ENCODE peak calls at places on chromosomes 5 and 9, in ten cellular contexts. One of them, this sample, is unnamed.

GRCh38 chr5:150508828-150509227 is 897 bp downstream of the NDST1 start:
- DNase-seq in tibial artery: no peak
- DNase-seq in GM06990: no peak
- DNase-seq in CD4-positive, alpha-beta memory T cell: no peak
- DNase-seq in HL-60: no peak
- DNase-seq in NCI-H2081 treated with DMSO at 0.1 percent for 48 hours: no peak
- DNase-seq in pulmonary artery endothelial cell: no peak
- DNase-seq in stimulated activated CD8-positive, alpha-beta memory T cell treated with anti-CD3 and anti-CD28 coated beads, Interleukin-15, amount 100 ng/mL, for 1 hour: no peak
- DNase-seq in cardiac fibroblast: no peak
- DNase-seq in activated gamma-delta T cell treated with Interleukin-2 at 50 U/mL for 16 hours: no peak
- DNase-seq in this sample: no peak

GRCh38 chr9:137352511-137353222 is 50.6 kb upstream of the NRARP start:
- DNase-seq in GM06990: no peak
- DNase-seq in HL-60: no peak
- DNase-seq in tibial artery: no peak
- DNase-seq in activated gamma-delta T cell treated with Interleukin-2 at 50 U/mL for 16 hours: no peak
- DNase-seq in CD4-positive, alpha-beta memory T cell: no peak
- DNase-seq in stimulated activated CD8-positive, alpha-beta memory T cell treated with anti-CD3 and anti-CD28 coated beads, Interleukin-15, amount 100 ng/mL, for 1 hour: no peak
- DNase-seq in pulmonary artery endothelial cell: no peak
- DNase-seq in NCI-H2081 treated with DMSO at 0.1 percent for 48 hours: no peak
- DNase-seq in cardiac fibroblast: no peak
- DNase-seq in this sample: no peak

GRCh38 chr5:158942217-158942616 is 157.5 kb downstream of the EBF1 start:
- DNase-seq in tibial artery: no peak
- DNase-seq in CD4-positive, alpha-beta memory T cell: no peak
- DNase-seq in HL-60: no peak
- DNase-seq in pulmonary artery endothelial cell: no peak
- DNase-seq in GM06990: no peak
- DNase-seq in activated gamma-delta T cell treated with Interleukin-2 at 50 U/mL for 16 hours: no peak
- DNase-seq in NCI-H2081 treated with DMSO at 0.1 percent for 48 hours: no peak
- DNase-seq in cardiac fibroblast: no peak
- DNase-seq in stimulated activated CD8-positive, alpha-beta memory T cell treated with anti-CD3 and anti-CD28 coated beads, Interleukin-15, amount 100 ng/mL, for 1 hour: no peak
- DNase-seq in this sample: no peak

GRCh38 chr5:125856949-125857348 is 566.3 kb upstream of the GRAMD2B start:
- DNase-seq in pulmonary artery endothelial cell: no peak
- DNase-seq in cardiac fibroblast: no peak
- DNase-seq in CD4-positive, alpha-beta memory T cell: no peak
- DNase-seq in HL-60: no peak
- DNase-seq in stimulated activated CD8-positive, alpha-beta memory T cell treated with anti-CD3 and anti-CD28 coated beads, Interleukin-15, amount 100 ng/mL, for 1 hour: no peak
- DNase-seq in NCI-H2081 treated with DMSO at 0.1 percent for 48 hours: no peak
- DNase-seq in GM06990: no peak
- DNase-seq in activated gamma-delta T cell treated with Interleukin-2 at 50 U/mL for 16 hours: no peak
- DNase-seq in tibial artery: no peak
- DNase-seq in this sample: no peak

GRCh38 chr5:50655067-50655809 is 11.2 kb upstream of the PARP8 start:
- DNase-seq in pulmonary artery endothelial cell: no peak
- DNase-seq in cardiac fibroblast: no peak
- DNase-seq in stimulated activated CD8-positive, alpha-beta memory T cell treated with anti-CD3 and anti-CD28 coated beads, Interleukin-15, amount 100 ng/mL, for 1 hour: no peak
- DNase-seq in activated gamma-delta T cell treated with Interleukin-2 at 50 U/mL for 16 hours: no peak
- DNase-seq in tibial artery: no peak
- DNase-seq in HL-60: no peak
- DNase-seq in GM06990: no peak
- DNase-seq in NCI-H2081 treated with DMSO at 0.1 percent for 48 hours: no peak
- DNase-seq in CD4-positive, alpha-beta memory T cell: no peak
- DNase-seq in this sample: no peak

GRCh38 chr5:56601641-56602071 is 213.7 kb upstream of the MAP3K1 start:
- DNase-seq in NCI-H2081 treated with DMSO at 0.1 percent for 48 hours: no peak
- DNase-seq in activated gamma-delta T cell treated with Interleukin-2 at 50 U/mL for 16 hours: no peak
- DNase-seq in stimulated activated CD8-positive, alpha-beta memory T cell treated with anti-CD3 and anti-CD28 coated beads, Interleukin-15, amount 100 ng/mL, for 1 hour: no peak
- DNase-seq in GM06990: no peak
- DNase-seq in CD4-positive, alpha-beta memory T cell: no peak
- DNase-seq in tibial artery: no peak
- DNase-seq in cardiac fibroblast: no peak
- DNase-seq in pulmonary artery endothelial cell: no peak
- DNase-seq in HL-60: no peak
- DNase-seq in this sample: no peak

GRCh38 chr9:35664531-35665470 is at the start of gene ARHGEF39:
- DNase-seq in HL-60: peak; percentile 81
- DNase-seq in NCI-H2081 treated with DMSO at 0.1 percent for 48 hours: peak; percentile 76
- DNase-seq in tibial artery: peak; percentile 66
- DNase-seq in stimulated activated CD8-positive, alpha-beta memory T cell treated with anti-CD3 and anti-CD28 coated beads, Interleukin-15, amount 100 ng/mL, for 1 hour: no peak
- DNase-seq in pulmonary artery endothelial cell: no peak
- DNase-seq in CD4-positive, alpha-beta memory T cell: peak; percentile 67
- DNase-seq in cardiac fibroblast: peak; percentile 66
- DNase-seq in activated gamma-delta T cell treated with Interleukin-2 at 50 U/mL for 16 hours: peak; percentile 57
- DNase-seq in GM06990: peak; percentile 90
- DNase-seq in this sample: peak; percentile 80

GRCh38 chr5:33410221-33410620 is 30.5 kb upstream of the TARS1 start:
- DNase-seq in GM06990: no peak
- DNase-seq in pulmonary artery endothelial cell: no peak
- DNase-seq in stimulated activated CD8-positive, alpha-beta memory T cell treated with anti-CD3 and anti-CD28 coated beads, Interleukin-15, amount 100 ng/mL, for 1 hour: no peak
- DNase-seq in HL-60: no peak
- DNase-seq in activated gamma-delta T cell treated with Interleukin-2 at 50 U/mL for 16 hours: no peak
- DNase-seq in cardiac fibroblast: no peak
- DNase-seq in CD4-positive, alpha-beta memory T cell: no peak
- DNase-seq in tibial artery: no peak
- DNase-seq in NCI-H2081 treated with DMSO at 0.1 percent for 48 hours: no peak
- DNase-seq in this sample: no peak

GRCh38 chr5:178460598-178461425 is 129.4 kb downstream of the COL23A1 start:
- DNase-seq in CD4-positive, alpha-beta memory T cell: peak; percentile 7
- DNase-seq in NCI-H2081 treated with DMSO at 0.1 percent for 48 hours: no peak
- DNase-seq in tibial artery: peak; percentile 81
- DNase-seq in activated gamma-delta T cell treated with Interleukin-2 at 50 U/mL for 16 hours: peak; percentile 30
- DNase-seq in stimulated activated CD8-positive, alpha-beta memory T cell treated with anti-CD3 and anti-CD28 coated beads, Interleukin-15, amount 100 ng/mL, for 1 hour: peak; percentile 9
- DNase-seq in cardiac fibroblast: peak; percentile 18
- DNase-seq in HL-60: no peak
- DNase-seq in pulmonary artery endothelial cell: no peak
- DNase-seq in GM06990: peak; percentile 26
- DNase-seq in this sample: no peak

GRCh38 chr9:20611751-20612287 is 10.5 kb downstream of the MLLT3 start:
- DNase-seq in HL-60: no peak
- DNase-seq in activated gamma-delta T cell treated with Interleukin-2 at 50 U/mL for 16 hours: no peak
- DNase-seq in GM06990: no peak
- DNase-seq in NCI-H2081 treated with DMSO at 0.1 percent for 48 hours: no peak
- DNase-seq in tibial artery: no peak
- DNase-seq in cardiac fibroblast: peak; percentile 91
- DNase-seq in CD4-positive, alpha-beta memory T cell: no peak
- DNase-seq in stimulated activated CD8-positive, alpha-beta memory T cell treated with anti-CD3 and anti-CD28 coated beads, Interleukin-15, amount 100 ng/mL, for 1 hour: no peak
- DNase-seq in pulmonary artery endothelial cell: no peak
- DNase-seq in this sample: peak; percentile 15

GRCh38 chr9:70485273-70485858 is 70.9 kb upstream of the KLF9 start:
- DNase-seq in activated gamma-delta T cell treated with Interleukin-2 at 50 U/mL for 16 hours: no peak
- DNase-seq in cardiac fibroblast: no peak
- DNase-seq in stimulated activated CD8-positive, alpha-beta memory T cell treated with anti-CD3 and anti-CD28 coated beads, Interleukin-15, amount 100 ng/mL, for 1 hour: no peak
- DNase-seq in NCI-H2081 treated with DMSO at 0.1 percent for 48 hours: no peak
- DNase-seq in HL-60: no peak
- DNase-seq in CD4-positive, alpha-beta memory T cell: no peak
- DNase-seq in tibial artery: peak; percentile 60
- DNase-seq in GM06990: no peak
- DNase-seq in pulmonary artery endothelial cell: no peak
- DNase-seq in this sample: no peak

GRCh38 chr9:105608685-105609598 is 51.0 kb downstream of the FKTN start:
- DNase-seq in activated gamma-delta T cell treated with Interleukin-2 at 50 U/mL for 16 hours: no peak
- DNase-seq in NCI-H2081 treated with DMSO at 0.1 percent for 48 hours: no peak
- DNase-seq in CD4-positive, alpha-beta memory T cell: peak; percentile 39
- DNase-seq in cardiac fibroblast: peak; percentile 68
- DNase-seq in HL-60: peak; percentile 11
- DNase-seq in stimulated activated CD8-positive, alpha-beta memory T cell treated with anti-CD3 and anti-CD28 coated beads, Interleukin-15, amount 100 ng/mL, for 1 hour: no peak
- DNase-seq in GM06990: no peak
- DNase-seq in pulmonary artery endothelial cell: peak; percentile 2
- DNase-seq in tibial artery: no peak
- DNase-seq in this sample: peak; percentile 39

GRCh38 chr5:58933891-58934628 is 351.2 kb downstream of the RAB3C start:
- DNase-seq in NCI-H2081 treated with DMSO at 0.1 percent for 48 hours: no peak
- DNase-seq in stimulated activated CD8-positive, alpha-beta memory T cell treated with anti-CD3 and anti-CD28 coated beads, Interleukin-15, amount 100 ng/mL, for 1 hour: no peak
- DNase-seq in cardiac fibroblast: no peak
- DNase-seq in activated gamma-delta T cell treated with Interleukin-2 at 50 U/mL for 16 hours: no peak
- DNase-seq in CD4-positive, alpha-beta memory T cell: peak; percentile 78
- DNase-seq in HL-60: no peak
- DNase-seq in tibial artery: no peak
- DNase-seq in GM06990: no peak
- DNase-seq in pulmonary artery endothelial cell: no peak
- DNase-seq in this sample: no peak

GRCh38 chr5:82849885-82850284 is 227.3 kb downstream of the TMEM167A start:
- DNase-seq in cardiac fibroblast: no peak
- DNase-seq in GM06990: no peak
- DNase-seq in stimulated activated CD8-positive, alpha-beta memory T cell treated with anti-CD3 and anti-CD28 coated beads, Interleukin-15, amount 100 ng/mL, for 1 hour: no peak
- DNase-seq in HL-60: no peak
- DNase-seq in pulmonary artery endothelial cell: no peak
- DNase-seq in NCI-H2081 treated with DMSO at 0.1 percent for 48 hours: no peak
- DNase-seq in CD4-positive, alpha-beta memory T cell: no peak
- DNase-seq in activated gamma-delta T cell treated with Interleukin-2 at 50 U/mL for 16 hours: no peak
- DNase-seq in tibial artery: no peak
- DNase-seq in this sample: no peak

GRCh38 chr9:14238518-14238917 is 75.4 kb downstream of the NFIB start:
- DNase-seq in cardiac fibroblast: peak; percentile 84
- DNase-seq in activated gamma-delta T cell treated with Interleukin-2 at 50 U/mL for 16 hours: no peak
- DNase-seq in tibial artery: no peak
- DNase-seq in pulmonary artery endothelial cell: peak; percentile 99
- DNase-seq in GM06990: no peak
- DNase-seq in HL-60: no peak
- DNase-seq in stimulated activated CD8-positive, alpha-beta memory T cell treated with anti-CD3 and anti-CD28 coated beads, Interleukin-15, amount 100 ng/mL, for 1 hour: no peak
- DNase-seq in CD4-positive, alpha-beta memory T cell: no peak
- DNase-seq in NCI-H2081 treated with DMSO at 0.1 percent for 48 hours: no peak
- DNase-seq in this sample: no peak

GRCh38 chr9:40925149-40925548 is 203.3 kb downstream of the FOXD4L6 start:
- DNase-seq in activated gamma-delta T cell treated with Interleukin-2 at 50 U/mL for 16 hours: no peak
- DNase-seq in HL-60: no peak
- DNase-seq in NCI-H2081 treated with DMSO at 0.1 percent for 48 hours: no peak
- DNase-seq in tibial artery: no peak
- DNase-seq in CD4-positive, alpha-beta memory T cell: no peak
- DNase-seq in GM06990: no peak
- DNase-seq in stimulated activated CD8-positive, alpha-beta memory T cell treated with anti-CD3 and anti-CD28 coated beads, Interleukin-15, amount 100 ng/mL, for 1 hour: no peak
- DNase-seq in cardiac fibroblast: no peak
- DNase-seq in pulmonary artery endothelial cell: no peak
- DNase-seq in this sample: no peak

GRCh38 chr5:112869948-112870347 is 8.9 kb downstream of the SRP19 start:
- DNase-seq in pulmonary artery endothelial cell: no peak
- DNase-seq in CD4-positive, alpha-beta memory T cell: peak; percentile 32
- DNase-seq in tibial artery: no peak
- DNase-seq in activated gamma-delta T cell treated with Interleukin-2 at 50 U/mL for 16 hours: no peak
- DNase-seq in stimulated activated CD8-positive, alpha-beta memory T cell treated with anti-CD3 and anti-CD28 coated beads, Interleukin-15, amount 100 ng/mL, for 1 hour: no peak
- DNase-seq in cardiac fibroblast: no peak
- DNase-seq in HL-60: no peak
- DNase-seq in GM06990: no peak
- DNase-seq in NCI-H2081 treated with DMSO at 0.1 percent for 48 hours: no peak
- DNase-seq in this sample: no peak

GRCh38 chr9:108683245-108683644 is 172.5 kb downstream of the ACTL7B start:
- DNase-seq in cardiac fibroblast: no peak
- DNase-seq in GM06990: no peak
- DNase-seq in stimulated activated CD8-positive, alpha-beta memory T cell treated with anti-CD3 and anti-CD28 coated beads, Interleukin-15, amount 100 ng/mL, for 1 hour: no peak
- DNase-seq in pulmonary artery endothelial cell: no peak
- DNase-seq in NCI-H2081 treated with DMSO at 0.1 percent for 48 hours: no peak
- DNase-seq in CD4-positive, alpha-beta memory T cell: no peak
- DNase-seq in activated gamma-delta T cell treated with Interleukin-2 at 50 U/mL for 16 hours: no peak
- DNase-seq in HL-60: no peak
- DNase-seq in tibial artery: no peak
- DNase-seq in this sample: no peak

GRCh38 chr9:123033352-123033751 is at the start of gene GPR21:
- DNase-seq in tibial artery: no peak
- DNase-seq in HL-60: no peak
- DNase-seq in NCI-H2081 treated with DMSO at 0.1 percent for 48 hours: no peak
- DNase-seq in CD4-positive, alpha-beta memory T cell: no peak
- DNase-seq in activated gamma-delta T cell treated with Interleukin-2 at 50 U/mL for 16 hours: no peak
- DNase-seq in pulmonary artery endothelial cell: no peak
- DNase-seq in GM06990: no peak
- DNase-seq in stimulated activated CD8-positive, alpha-beta memory T cell treated with anti-CD3 and anti-CD28 coated beads, Interleukin-15, amount 100 ng/mL, for 1 hour: no peak
- DNase-seq in cardiac fibroblast: no peak
- DNase-seq in this sample: no peak

GRCh38 chr5:124697912-124698690 is 48.3 kb downstream of the ZNF608 start:
- DNase-seq in stimulated activated CD8-positive, alpha-beta memory T cell treated with anti-CD3 and anti-CD28 coated beads, Interleukin-15, amount 100 ng/mL, for 1 hour: no peak
- DNase-seq in NCI-H2081 treated with DMSO at 0.1 percent for 48 hours: peak; percentile 50
- DNase-seq in HL-60: no peak
- DNase-seq in activated gamma-delta T cell treated with Interleukin-2 at 50 U/mL for 16 hours: no peak
- DNase-seq in tibial artery: no peak
- DNase-seq in CD4-positive, alpha-beta memory T cell: no peak
- DNase-seq in cardiac fibroblast: no peak
- DNase-seq in GM06990: no peak
- DNase-seq in pulmonary artery endothelial cell: no peak
- DNase-seq in this sample: peak; percentile 55

GRCh38 chr9:100492952-100493351 is 20.0 kb downstream of the TMEFF1 start:
- DNase-seq in CD4-positive, alpha-beta memory T cell: no peak
- DNase-seq in activated gamma-delta T cell treated with Interleukin-2 at 50 U/mL for 16 hours: no peak
- DNase-seq in stimulated activated CD8-positive, alpha-beta memory T cell treated with anti-CD3 and anti-CD28 coated beads, Interleukin-15, amount 100 ng/mL, for 1 hour: no peak
- DNase-seq in HL-60: no peak
- DNase-seq in pulmonary artery endothelial cell: no peak
- DNase-seq in GM06990: no peak
- DNase-seq in cardiac fibroblast: peak; percentile 48
- DNase-seq in tibial artery: no peak
- DNase-seq in NCI-H2081 treated with DMSO at 0.1 percent for 48 hours: no peak
- DNase-seq in this sample: no peak

GRCh38 chr5:172834570-172835245 is 657 bp downstream of the ERGIC1 start:
- DNase-seq in tibial artery: no peak
- DNase-seq in pulmonary artery endothelial cell: no peak
- DNase-seq in cardiac fibroblast: peak; percentile 35
- DNase-seq in GM06990: peak; percentile 38
- DNase-seq in CD4-positive, alpha-beta memory T cell: no peak
- DNase-seq in activated gamma-delta T cell treated with Interleukin-2 at 50 U/mL for 16 hours: no peak
- DNase-seq in NCI-H2081 treated with DMSO at 0.1 percent for 48 hours: no peak
- DNase-seq in HL-60: no peak
- DNase-seq in stimulated activated CD8-positive, alpha-beta memory T cell treated with anti-CD3 and anti-CD28 coated beads, Interleukin-15, amount 100 ng/mL, for 1 hour: no peak
- DNase-seq in this sample: no peak

GRCh38 chr9:35002623-35003022 is 13.1 kb downstream of the DNAJB5 start:
- DNase-seq in cardiac fibroblast: no peak
- DNase-seq in activated gamma-delta T cell treated with Interleukin-2 at 50 U/mL for 16 hours: no peak
- DNase-seq in CD4-positive, alpha-beta memory T cell: no peak
- DNase-seq in stimulated activated CD8-positive, alpha-beta memory T cell treated with anti-CD3 and anti-CD28 coated beads, Interleukin-15, amount 100 ng/mL, for 1 hour: no peak
- DNase-seq in pulmonary artery endothelial cell: no peak
- DNase-seq in GM06990: no peak
- DNase-seq in HL-60: no peak
- DNase-seq in tibial artery: no peak
- DNase-seq in NCI-H2081 treated with DMSO at 0.1 percent for 48 hours: no peak
- DNase-seq in this sample: no peak

GRCh38 chr5:134132372-134133212 is 18.1 kb downstream of the TCF7 start:
- DNase-seq in pulmonary artery endothelial cell: no peak
- DNase-seq in cardiac fibroblast: no peak
- DNase-seq in tibial artery: peak; percentile 11
- DNase-seq in HL-60: no peak
- DNase-seq in CD4-positive, alpha-beta memory T cell: peak; percentile 93
- DNase-seq in stimulated activated CD8-positive, alpha-beta memory T cell treated with anti-CD3 and anti-CD28 coated beads, Interleukin-15, amount 100 ng/mL, for 1 hour: peak; percentile 59
- DNase-seq in activated gamma-delta T cell treated with Interleukin-2 at 50 U/mL for 16 hours: peak; percentile 84
- DNase-seq in GM06990: peak; percentile 84
- DNase-seq in NCI-H2081 treated with DMSO at 0.1 percent for 48 hours: no peak
- DNase-seq in this sample: no peak

GRCh38 chr9:642014-642413 is 199.5 kb upstream of the DMRT1 start:
- DNase-seq in cardiac fibroblast: no peak
- DNase-seq in stimulated activated CD8-positive, alpha-beta memory T cell treated with anti-CD3 and anti-CD28 coated beads, Interleukin-15, amount 100 ng/mL, for 1 hour: no peak
- DNase-seq in tibial artery: no peak
- DNase-seq in GM06990: no peak
- DNase-seq in pulmonary artery endothelial cell: no peak
- DNase-seq in activated gamma-delta T cell treated with Interleukin-2 at 50 U/mL for 16 hours: no peak
- DNase-seq in NCI-H2081 treated with DMSO at 0.1 percent for 48 hours: no peak
- DNase-seq in CD4-positive, alpha-beta memory T cell: no peak
- DNase-seq in HL-60: no peak
- DNase-seq in this sample: no peak

GRCh38 chr5:75048457-75048953 is 3.9 kb downstream of the GCNT4 start:
- DNase-seq in cardiac fibroblast: peak; percentile 23
- DNase-seq in activated gamma-delta T cell treated with Interleukin-2 at 50 U/mL for 16 hours: no peak
- DNase-seq in GM06990: no peak
- DNase-seq in HL-60: no peak
- DNase-seq in NCI-H2081 treated with DMSO at 0.1 percent for 48 hours: no peak
- DNase-seq in stimulated activated CD8-positive, alpha-beta memory T cell treated with anti-CD3 and anti-CD28 coated beads, Interleukin-15, amount 100 ng/mL, for 1 hour: no peak
- DNase-seq in tibial artery: no peak
- DNase-seq in CD4-positive, alpha-beta memory T cell: no peak
- DNase-seq in pulmonary artery endothelial cell: no peak
- DNase-seq in this sample: no peak

GRCh38 chr5:147403659-147404640 is 105.9 kb downstream of the DPYSL3 start:
- DNase-seq in NCI-H2081 treated with DMSO at 0.1 percent for 48 hours: no peak
- DNase-seq in CD4-positive, alpha-beta memory T cell: no peak
- DNase-seq in HL-60: peak; percentile 56
- DNase-seq in tibial artery: peak; percentile 87
- DNase-seq in activated gamma-delta T cell treated with Interleukin-2 at 50 U/mL for 16 hours: no peak
- DNase-seq in cardiac fibroblast: peak; percentile 98
- DNase-seq in stimulated activated CD8-positive, alpha-beta memory T cell treated with anti-CD3 and anti-CD28 coated beads, Interleukin-15, amount 100 ng/mL, for 1 hour: no peak
- DNase-seq in pulmonary artery endothelial cell: peak; percentile 92
- DNase-seq in GM06990: peak; percentile 61
- DNase-seq in this sample: no peak

GRCh38 chr9:114737118-114737517 is 55.1 kb upstream of the TEX48 start:
- DNase-seq in activated gamma-delta T cell treated with Interleukin-2 at 50 U/mL for 16 hours: peak; percentile 8
- DNase-seq in NCI-H2081 treated with DMSO at 0.1 percent for 48 hours: no peak
- DNase-seq in GM06990: no peak
- DNase-seq in HL-60: no peak
- DNase-seq in cardiac fibroblast: no peak
- DNase-seq in pulmonary artery endothelial cell: no peak
- DNase-seq in stimulated activated CD8-positive, alpha-beta memory T cell treated with anti-CD3 and anti-CD28 coated beads, Interleukin-15, amount 100 ng/mL, for 1 hour: no peak
- DNase-seq in tibial artery: no peak
- DNase-seq in CD4-positive, alpha-beta memory T cell: no peak
- DNase-seq in this sample: no peak